ENCODE peak calls at places on chromosomes 7 and 10, in four cellular contexts. One of them, this sample, is unnamed.

GRCh38 chr7:20064974-20065862 is 152.0 kb downstream of the MACC1 start:
- DNase-seq in GM12878: peak; percentile 57
- DNase-seq in IMR-90: peak; percentile 12
- DNase-seq in hepatocyte: peak; percentile 18
- DNase-seq in this sample: peak; percentile 27

GRCh38 chr7:79091661-79092060 is 361.8 kb downstream of the MAGI2 start:
- DNase-seq in IMR-90: peak; percentile 34
- DNase-seq in hepatocyte: no peak
- DNase-seq in GM12878: no peak
- DNase-seq in this sample: no peak

GRCh38 chr7:74579800-74580685 is 77.5 kb upstream of the GTF2I start:
- DNase-seq in IMR-90: peak; percentile 36
- DNase-seq in hepatocyte: peak; percentile 86
- DNase-seq in GM12878: no peak
- DNase-seq in this sample: no peak

GRCh38 chr7:148772297-148773089 is 73.8 kb downstream of the CUL1 start:
- DNase-seq in GM12878: no peak
- DNase-seq in IMR-90: peak; percentile 98
- DNase-seq in hepatocyte: peak; percentile 22
- DNase-seq in this sample: no peak

GRCh38 chr7:102993532-102994029 is 80.8 kb downstream of the LRRC17 start:
- DNase-seq in GM12878: no peak
- DNase-seq in hepatocyte: peak; percentile 32
- DNase-seq in IMR-90: peak; percentile 86
- DNase-seq in this sample: peak; percentile 57

GRCh38 chr10:97915761-97916160 is 66.1 kb downstream of the GOLGA7B start:
- DNase-seq in hepatocyte: no peak
- DNase-seq in GM12878: no peak
- DNase-seq in IMR-90: no peak
- DNase-seq in this sample: no peak

GRCh38 chr10:101031796-101032636 is 982 bp downstream of the SFXN3 start:
- DNase-seq in IMR-90: peak; percentile 63
- DNase-seq in GM12878: no peak
- DNase-seq in hepatocyte: peak; percentile 89
- DNase-seq in this sample: peak; percentile 78

GRCh38 chr10:118448744-118449143 is 106.6 kb upstream of the FAM204A start:
- DNase-seq in hepatocyte: no peak
- DNase-seq in IMR-90: no peak
- DNase-seq in GM12878: no peak
- DNase-seq in this sample: no peak

GRCh38 chr10:90204131-90204955 is 503.0 kb downstream of the KIF20B start:
- DNase-seq in IMR-90: no peak
- DNase-seq in hepatocyte: no peak
- DNase-seq in GM12878: no peak
- DNase-seq in this sample: no peak

GRCh38 chr10:120691623-120692022 is 159.5 kb upstream of the WDR11 start:
- DNase-seq in GM12878: no peak
- DNase-seq in IMR-90: no peak
- DNase-seq in hepatocyte: no peak
- DNase-seq in this sample: no peak

GRCh38 chr10:89029785-89030437 is 39.3 kb downstream of the FAS start:
- DNase-seq in hepatocyte: peak; percentile 88
- DNase-seq in IMR-90: peak; percentile 84
- DNase-seq in GM12878: peak; percentile 24
- DNase-seq in this sample: peak; percentile 78

GRCh38 chr7:66039094-66039493 is 36.5 kb upstream of the ASL start:
- DNase-seq in GM12878: peak; percentile 5
- DNase-seq in hepatocyte: no peak
- DNase-seq in IMR-90: no peak
- DNase-seq in this sample: no peak

GRCh38 chr10:51683031-51683830 is 16.2 kb downstream of the CSTF2T start:
- DNase-seq in IMR-90: peak; percentile 35
- DNase-seq in hepatocyte: no peak
- DNase-seq in GM12878: no peak
- DNase-seq in this sample: no peak

GRCh38 chr10:119292968-119293367 is 85.6 kb downstream of the GRK5 start:
- DNase-seq in IMR-90: no peak
- DNase-seq in GM12878: no peak
- DNase-seq in hepatocyte: no peak
- DNase-seq in this sample: no peak

GRCh38 chr10:24962998-24963397 is 10.6 kb upstream of the PRTFDC1 start:
- DNase-seq in GM12878: no peak
- DNase-seq in IMR-90: peak; percentile 60
- DNase-seq in hepatocyte: peak; percentile 71
- DNase-seq in this sample: no peak

GRCh38 chr7:73521636-73522080 is 435 bp downstream of the BAZ1B start:
- DNase-seq in hepatocyte: peak; percentile 79
- DNase-seq in IMR-90: peak; percentile 20
- DNase-seq in GM12878: no peak
- DNase-seq in this sample: no peak

GRCh38 chr7:130292682-130293257 is at the start of gene CPA4:
- DNase-seq in GM12878: no peak
- DNase-seq in hepatocyte: no peak
- DNase-seq in IMR-90: peak; percentile 99
- DNase-seq in this sample: no peak

GRCh38 chr10:118812393-118812740 is 57.6 kb upstream of the CACUL1 start:
- DNase-seq in GM12878: no peak
- DNase-seq in hepatocyte: no peak
- DNase-seq in IMR-90: no peak
- DNase-seq in this sample: no peak

GRCh38 chr7:326273-326672 is 36.3 kb downstream of the FOXL3 start:
- DNase-seq in IMR-90: no peak
- DNase-seq in hepatocyte: no peak
- DNase-seq in GM12878: no peak
- DNase-seq in this sample: no peak

GRCh38 chr10:129509835-129510234 is 42.8 kb downstream of the MGMT start:
- DNase-seq in GM12878: no peak
- DNase-seq in IMR-90: no peak
- DNase-seq in hepatocyte: no peak
- DNase-seq in this sample: no peak
- TF ChIP-seq CTCF in GM12878: no peak
- TF ChIP-seq CTCF in IMR-90: no peak
- TF ChIP-seq CTCF in hepatocyte: no peak
- TF ChIP-seq CTCF in this sample: no peak

GRCh38 chr7:72453436-72453835 is 41.3 kb upstream of the CALN1 start:
- DNase-seq in hepatocyte: no peak
- DNase-seq in GM12878: no peak
- DNase-seq in IMR-90: no peak
- DNase-seq in this sample: no peak
- TF ChIP-seq CTCF in hepatocyte: no peak
- TF ChIP-seq CTCF in GM12878: no peak
- TF ChIP-seq CTCF in IMR-90: no peak
- TF ChIP-seq CTCF in this sample: no peak

DNA sequence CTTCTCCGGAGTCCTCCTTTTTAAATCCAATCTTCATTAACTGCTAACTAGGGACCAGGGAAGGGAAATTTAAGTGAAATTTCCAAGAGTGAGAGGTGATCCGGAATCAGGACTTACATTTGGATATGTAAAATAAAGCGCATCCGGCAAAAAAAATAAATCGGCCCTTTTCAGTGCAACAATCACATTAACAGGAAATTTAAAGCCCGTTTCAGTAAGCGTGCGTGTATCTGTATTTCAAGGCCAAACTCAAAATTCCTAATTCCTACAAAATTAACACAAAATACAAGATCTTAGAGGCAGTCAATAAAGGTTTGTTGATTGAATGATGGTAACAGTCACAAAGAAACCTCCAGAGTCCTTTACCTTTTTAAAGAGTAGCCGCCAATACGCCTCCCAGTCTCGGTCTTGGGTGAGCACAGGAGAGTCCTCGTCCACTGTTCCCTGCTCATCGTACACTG is 703 bp downstream of the DNAJC9 start:
- DNase-seq in hepatocyte: no peak
- DNase-seq in IMR-90: no peak
- DNase-seq in GM12878: no peak
- DNase-seq in this sample: no peak
- TF ChIP-seq CTCF in hepatocyte: no peak
- TF ChIP-seq CTCF in IMR-90: no peak
- TF ChIP-seq CTCF in GM12878: no peak
- TF ChIP-seq CTCF in this sample: no peak

DNA sequence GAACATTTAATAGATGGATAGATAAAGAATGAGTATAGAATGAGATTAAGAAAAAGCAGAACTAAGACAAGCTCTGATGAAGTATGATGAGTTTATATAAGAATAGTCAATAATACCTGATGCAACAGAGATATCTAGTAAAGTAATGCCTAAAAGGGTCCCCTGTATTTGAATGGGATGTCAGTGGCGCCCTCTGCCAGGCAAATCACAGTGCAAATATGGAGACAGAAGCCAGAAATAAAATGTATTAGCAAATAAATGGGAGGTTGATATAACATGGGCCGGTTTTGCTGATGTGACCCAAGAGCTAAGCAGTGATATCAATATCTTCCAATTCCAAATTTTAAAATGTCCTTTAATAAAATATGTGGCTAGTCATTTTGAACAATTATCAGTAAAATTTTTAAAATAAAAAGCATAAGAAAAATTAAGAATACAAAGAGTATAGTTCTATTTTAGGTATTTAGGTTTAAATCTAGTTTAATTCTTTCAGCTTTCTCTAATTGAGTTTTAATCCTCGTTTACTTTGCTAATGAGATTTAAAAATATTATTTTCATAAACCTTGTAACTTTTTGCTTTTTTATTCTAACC is 62.6 kb downstream of the ADK start:
- DNase-seq in IMR-90: peak; percentile 51
- DNase-seq in hepatocyte: peak; percentile 18
- DNase-seq in GM12878: no peak
- DNase-seq in this sample: no peak
- TF ChIP-seq CTCF in IMR-90: peak; percentile 73
- TF ChIP-seq CTCF in hepatocyte: peak; percentile 52
- TF ChIP-seq CTCF in GM12878: peak; percentile 49
- TF ChIP-seq CTCF in this sample: no peak

GRCh38 chr10:86151613-86152012 is 215.0 kb downstream of the GRID1 start:
- DNase-seq in hepatocyte: no peak
- DNase-seq in IMR-90: no peak
- DNase-seq in GM12878: no peak
- DNase-seq in this sample: no peak
- TF ChIP-seq CTCF in hepatocyte: no peak
- TF ChIP-seq CTCF in IMR-90: no peak
- TF ChIP-seq CTCF in GM12878: no peak
- TF ChIP-seq CTCF in this sample: no peak

GRCh38 chr7:116633131-116633988 is 38.6 kb upstream of the MET start:
- DNase-seq in IMR-90: no peak
- DNase-seq in GM12878: peak; percentile 21
- DNase-seq in hepatocyte: no peak
- DNase-seq in this sample: no peak
- TF ChIP-seq CTCF in IMR-90: no peak
- TF ChIP-seq CTCF in GM12878: no peak
- TF ChIP-seq CTCF in hepatocyte: no peak
- TF ChIP-seq CTCF in this sample: no peak

GRCh38 chr7:23679898-23680416 is at the start of gene FAM221A:
- DNase-seq in GM12878: peak; percentile 36
- DNase-seq in IMR-90: peak; percentile 67
- DNase-seq in hepatocyte: peak; percentile 94
- DNase-seq in this sample: peak; percentile 85
- TF ChIP-seq CTCF in GM12878: peak; percentile 65
- TF ChIP-seq CTCF in IMR-90: peak; percentile 61
- TF ChIP-seq CTCF in hepatocyte: peak; percentile 91
- TF ChIP-seq CTCF in this sample: peak; percentile 65